ENCODE peak calls at places on chromosomes 12 and 14, in seven cellular contexts. J is endothelial cell of umbilical vein, C is EL, P is GM23338, K is tibial artery, X is glutamatergic neuron, Z is ovary. Q is an unnamed sample.

GRCh38 chr14:30974628-30975027 is 50.8 kb upstream of the AP4S1 start:
- DNase-seq in J (peak), C (peak), P (no peak), K (no peak), X (no peak), Z (no peak), Q (no peak)

GRCh38 chr12:4440187-4440941 is 5.3 kb downstream of the FGF6 start:
- DNase-seq in J (no peak), C (no peak), P (peak), K (no peak), X (no peak), Z (no peak), Q (no peak)

GRCh38 chr12:124496584-124496983 is 70.8 kb downstream of the NCOR2 start:
- DNase-seq in J (no peak), C (peak), P (no peak), K (no peak), X (no peak), Z (no peak), Q (no peak)

GRCh38 chr12:49671051-49671765 is 36.0 kb downstream of the FMNL3 start:
- DNase-seq in J (peak), C (no peak), P (no peak), K (no peak), X (no peak), Z (no peak), Q (no peak)

GRCh38 chr12:5031958-5032357 is 11.7 kb upstream of the KCNA5 start:
- DNase-seq in J (no peak), C (no peak), P (no peak), K (no peak), X (no peak), Z (no peak), Q (no peak)

GRCh38 chr14:32576088-32576795 is 247.1 kb downstream of the AKAP6 start:
- DNase-seq in J (peak), C (peak), P (peak), K (peak), X (no peak), Z (peak), Q (no peak)

GRCh38 chr12:64404470-64405446 is 566 bp downstream of the XPOT start:
- DNase-seq in J (peak), C (peak), P (peak), K (peak), X (peak), Z (peak), Q (peak)

GRCh38 chr12:113422030-113422900 is at the start of gene SDSL:
- DNase-seq in J (peak), C (peak), P (peak), K (peak), X (no peak), Z (peak), Q (peak)

GRCh38 chr14:102540310-102541028 is 30.9 kb upstream of the ANKRD9 start:
- DNase-seq in J (no peak), C (no peak), P (no peak), K (no peak), X (no peak), Z (peak), Q (no peak)

GRCh38 chr14:23404331-23404900 is 3.7 kb downstream of the MYH6 start:
- DNase-seq in J (no peak), C (no peak), P (no peak), K (no peak), X (no peak), Z (no peak), Q (no peak)

GRCh38 chr12:107379852-107380567 is 286.7 kb upstream of the CRY1 start:
- DNase-seq in J (no peak), C (peak), P (no peak), K (no peak), X (no peak), Z (no peak), Q (no peak)

GRCh38 chr12:73418541-73418940 is 1119.1 kb upstream of the ATXN7L3B start:
- DNase-seq in J (no peak), C (no peak), P (no peak), K (no peak), X (no peak), Z (no peak), Q (no peak)

GRCh38 chr14:104306450-104307040 is 168.2 kb downstream of the KIF26A start:
- DNase-seq in J (no peak), C (no peak), P (no peak), K (no peak), X (peak), Z (no peak), Q (no peak)

GRCh38 chr12:1357171-1357570 is 237.2 kb downstream of the FBXL14 start:
- DNase-seq in J (no peak), C (peak), P (no peak), K (no peak), X (no peak), Z (no peak), Q (no peak)

GRCh38 chr12:27151479-27151878 is 69.1 kb upstream of the C12orf71 start:
- DNase-seq in J (no peak), C (no peak), P (no peak), K (no peak), X (no peak), Z (no peak), Q (no peak)

GRCh38 chr14:20516921-20517320 is 11.6 kb downstream of the RNASE10 start:
- DNase-seq in J (peak), C (peak), P (no peak), K (no peak), X (no peak), Z (no peak), Q (no peak)

GRCh38 chr14:104137297-104138097 is 890 bp upstream of the KIF26A start:
- DNase-seq in J (peak), C (peak), P (peak), K (peak), X (peak), Z (peak), Q (no peak)

Q was measured in thoracic aorta.